ENCODE peak calls at places on chromosomes 3 and 15, in five cellular contexts. B is MM.1S, C is hepatocyte, S is HCT116, Y is GM23338. N is an unnamed sample.

GRCh38 chr3:162489853-162490252 is 993.2 kb downstream of the OTOL1 start:
- DNase-seq in C (no peak), B (no peak), S (peak), Y (peak), N (no peak)

GRCh38 chr3:63975705-63976104 is 47.6 kb downstream of the PSMD6 start:
- DNase-seq in Y (no peak), C (no peak), B (no peak), S (no peak), N (no peak)

GRCh38 chr3:170196833-170197232 is 15.3 kb upstream of the PHC3 start:
- DNase-seq in S (peak), C (no peak), Y (peak), B (no peak), N (no peak)

GRCh38 chr3:30626443-30627181 is 20.2 kb downstream of the TGFBR2 start:
- DNase-seq in C (no peak), B (no peak), Y (no peak), S (peak), N (no peak)

GRCh38 chr3:187648177-187648576 is 22.0 kb downstream of the SST start:
- DNase-seq in B (peak), S (no peak), C (no peak), Y (no peak), N (no peak)

GRCh38 chr3:188207941-188208750 is 54.2 kb downstream of the LPP start:
- DNase-seq in S (no peak), Y (peak), B (no peak), C (no peak), N (no peak)

GRCh38 chr15:73968461-73968860 is 23.6 kb downstream of the STOML1 start:
- DNase-seq in S (no peak), Y (no peak), C (no peak), B (no peak), N (no peak)

GRCh38 chr3:194985031-194985578 is 285.9 kb downstream of the XXYLT1 start:
- DNase-seq in S (peak), B (no peak), Y (peak), C (peak), N (no peak)

GRCh38 chr3:11156026-11156410 is 1.7 kb downstream of the HRH1 start:
- DNase-seq in C (no peak), B (no peak), S (no peak), Y (no peak), N (no peak)

GRCh38 chr3:43960448-43960840 is 269.7 kb downstream of the ABHD5 start:
- DNase-seq in B (peak), Y (no peak), S (no peak), C (peak), N (no peak)

GRCh38 chr3:163707659-163708058 is 1370.6 kb downstream of the SI start:
- DNase-seq in C (no peak), S (no peak), B (no peak), Y (no peak), N (no peak)

GRCh38 chr15:101064795-101065569 is 145.8 kb downstream of the LRRK1 start:
- DNase-seq in C (no peak), B (no peak), Y (no peak), S (no peak), N (no peak)

GRCh38 chr3:102089904-102090492 is 240.7 kb downstream of the NFKBIZ start:
- DNase-seq in B (no peak), C (peak), Y (no peak), S (no peak), N (no peak)

GRCh38 chr3:107430214-107431047 is 53.2 kb downstream of the CCDC54 start:
- DNase-seq in C (peak), S (no peak), Y (peak), B (peak), N (no peak)

GRCh38 chr15:74156678-74157411 is 16.7 kb upstream of the ISLR start:
- DNase-seq in B (no peak), Y (no peak), S (no peak), C (no peak), N (no peak)

GRCh38 chr3:40532252-40532651 is 7.5 kb downstream of the ZNF621 start:
- DNase-seq in B (no peak), Y (no peak), C (no peak), S (no peak), N (no peak)

GRCh38 chr15:71048913-71049675 is 66.2 kb upstream of the THSD4 start:
- DNase-seq in C (peak), S (no peak), B (no peak), Y (no peak), N (no peak)

GRCh38 chr3:27639271-27639670 is 82.9 kb downstream of the EOMES start:
- DNase-seq in Y (no peak), S (no peak), B (no peak), C (no peak), N (no peak)

GRCh38 chr3:67691207-67691606 is 36.8 kb upstream of the SUCLG2 start:
- DNase-seq in C (no peak), B (no peak), Y (no peak), S (no peak), N (no peak)

GRCh38 chr15:97026781-97027180 is 696.3 kb downstream of the NR2F2 start:
- DNase-seq in B (no peak), C (peak), Y (no peak), S (no peak), N (no peak)

GRCh38 chr3:51961607-51962569 is 5.4 kb downstream of the PCBP4 start:
- DNase-seq in Y (no peak), C (no peak), S (no peak), B (no peak), N (no peak)

GRCh38 chr3:192444096-192444790 is 283.1 kb downstream of the FGF12 start:
- DNase-seq in C (peak), S (peak), B (peak), Y (peak), N (peak)

GRCh38 chr15:70650567-70650966 is 112.8 kb downstream of the UACA start:
- DNase-seq in C (no peak), B (no peak), Y (no peak), S (no peak), N (no peak)

GRCh38 chr3:120147072-120147871 is 53.0 kb upstream of the GSK3B start:
- DNase-seq in B (peak), S (no peak), C (peak), Y (peak), N (peak)

GRCh38 chr3:65597225-65597951 is 441.3 kb downstream of the MAGI1 start:
- DNase-seq in C (peak), B (no peak), Y (peak), S (no peak), N (no peak)

GRCh38 chr15:84588053-84588874 is 12.5 kb upstream of the ZSCAN2 start:
- DNase-seq in B (peak), S (peak), Y (peak), C (peak), N (peak)

GRCh38 chr15:92076536-92076935 is 223.0 kb downstream of the SLCO3A1 start:
- DNase-seq in B (no peak), C (no peak), Y (no peak), S (no peak), N (no peak)

GRCh38 chr3:46097691-46098241 is 70.5 kb upstream of the XCR1 start:
- DNase-seq in B (no peak), C (no peak), S (no peak), Y (no peak), N (peak)

GRCh38 chr3:130850846-130851245 is 43.0 kb upstream of the ATP2C1 start:
- DNase-seq in S (no peak), Y (no peak), B (peak), C (no peak), N (no peak)

GRCh38 chr3:81728766-81729544 is 32.5 kb downstream of the GBE1 start:
- DNase-seq in C (no peak), S (no peak), Y (no peak), B (no peak), N (no peak)

GRCh38 chr3:157333551-157333991 is 103.1 kb upstream of the PTX3 start:
- DNase-seq in B (no peak), Y (no peak), C (no peak), S (no peak), N (no peak)

GRCh38 chr15:40906947-40907802 is 12.9 kb downstream of the VPS18 start:
- DNase-seq in C (peak), Y (no peak), B (no peak), S (no peak), N (peak)

GRCh38 chr3:154684021-154684420 is 254.0 kb upstream of the GPR149 start:
- DNase-seq in Y (peak), S (peak), B (peak), C (no peak), N (peak)

GRCh38 chr15:66692808-66693596 is 9.0 kb upstream of the SMAD6 start:
- DNase-seq in Y (no peak), C (no peak), S (no peak), B (no peak), N (peak)

GRCh38 chr3:106380232-106380631 is 511.4 kb upstream of the CBLB start:
- DNase-seq in B (no peak), C (no peak), Y (no peak), S (no peak), N (no peak)

GRCh38 chr3:178439504-178439903 is 96.7 kb upstream of the KCNMB2 start:
- DNase-seq in C (peak), Y (peak), S (no peak), B (no peak), N (no peak)

DNA sequence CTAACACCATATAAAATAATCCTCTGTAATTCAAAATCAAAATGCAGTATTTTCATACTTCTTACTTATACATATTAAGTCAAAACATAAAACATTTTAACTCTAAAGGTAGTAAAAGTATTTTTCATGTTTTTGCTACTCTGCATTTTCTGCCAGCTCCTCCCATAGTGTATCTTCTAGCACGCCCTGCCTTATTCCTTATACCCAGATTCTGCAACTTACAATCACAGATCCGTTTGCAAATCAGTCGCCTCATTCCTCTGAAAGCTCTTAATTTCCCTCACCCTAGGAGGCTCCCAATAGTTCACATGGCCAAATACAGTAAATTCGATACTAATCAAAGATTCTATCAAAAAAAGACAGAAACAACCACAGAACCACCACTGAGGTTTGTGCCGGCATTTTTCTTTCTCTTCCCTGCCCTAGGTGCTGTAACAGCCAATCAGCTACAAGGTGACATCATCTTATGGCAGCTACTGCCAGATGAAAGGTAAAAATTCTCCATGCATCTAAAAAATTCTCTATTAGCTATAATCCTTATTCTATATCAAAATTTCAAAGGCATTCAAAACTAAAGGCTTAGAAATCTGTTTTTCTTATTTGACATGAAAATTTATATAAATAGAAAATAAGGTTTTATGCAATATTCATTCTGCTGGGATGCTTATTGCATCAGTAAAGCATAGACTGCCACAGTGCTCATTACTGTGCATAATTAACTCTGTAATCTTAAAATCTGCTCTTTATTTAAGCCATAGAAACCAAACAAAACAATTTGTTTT is 72.8 kb downstream of the CLASP2 start:
- DNase-seq in B (no peak), Y (peak), C (peak), S (no peak), N (no peak)
- H2AFZ ChIP-seq in B (no peak), Y (no peak), C (no peak), S (no peak), N (no peak)

GRCh38 chr3:150349314-150350097 is 58.6 kb upstream of the TSC22D2 start:
- DNase-seq in B (no peak), Y (no peak), S (no peak), C (no peak), N (no peak)

GRCh38 chr3:150345021-150345538 is 63.0 kb upstream of the TSC22D2 start:
- DNase-seq in Y (peak), B (no peak), S (peak), C (peak), N (no peak)

GRCh38 chr3:150344079-150344478 is 64.0 kb upstream of the TSC22D2 start:
- DNase-seq in C (no peak), S (no peak), Y (no peak), B (no peak), N (no peak)

GRCh38 chr3:150348500-150348899 is 59.6 kb upstream of the TSC22D2 start:
- DNase-seq in S (peak), C (peak), B (no peak), Y (no peak), N (no peak)

DNA sequence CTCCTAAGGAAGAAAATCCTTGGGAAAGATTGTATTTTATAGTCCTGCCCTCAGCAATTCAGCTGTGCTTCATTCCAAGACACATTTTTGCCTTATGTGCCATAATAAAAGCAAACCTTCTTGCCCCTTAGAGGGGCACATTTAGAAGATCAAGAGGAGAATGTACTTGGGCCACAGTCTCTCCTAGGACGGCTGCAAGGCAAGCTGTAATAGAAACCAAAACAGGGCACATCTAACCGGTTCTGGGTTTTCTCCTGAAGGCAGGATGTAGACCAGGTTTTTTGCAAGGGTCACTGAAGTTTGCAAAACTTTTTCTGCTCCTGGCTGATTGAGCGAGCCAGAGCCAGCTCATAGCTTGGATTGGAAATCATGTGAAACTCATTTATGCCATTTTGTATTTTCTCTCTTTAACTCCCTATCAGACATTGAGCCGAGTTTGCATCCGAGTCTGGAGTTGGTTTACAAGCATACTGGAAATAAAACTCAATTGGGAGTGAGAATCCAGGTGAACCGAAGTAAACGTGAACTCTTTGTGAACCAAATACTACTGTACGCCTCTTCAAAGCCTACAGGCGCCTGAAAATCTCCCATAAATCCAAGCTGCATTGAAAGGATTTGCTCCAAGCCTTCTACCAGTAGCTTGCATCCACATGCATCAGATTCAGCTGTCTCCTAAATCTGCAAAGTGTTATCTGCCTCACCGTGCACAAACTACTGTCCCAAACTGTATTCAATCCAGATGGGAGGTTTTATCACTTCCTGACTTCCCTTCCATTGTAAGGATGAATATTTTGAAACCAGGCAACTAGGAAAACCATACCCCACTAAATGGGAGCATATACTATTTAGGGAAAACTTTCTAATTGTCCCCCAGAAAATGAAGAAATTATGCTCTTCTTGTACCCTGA is 60.9 kb upstream of the TSC22D2 start:
- DNase-seq in C (no peak), Y (no peak), B (no peak), S (no peak), N (no peak)
- TF ChIP-seq EZH2phosphoT487 in C (no peak), Y (no peak), B (no peak), S (no peak), N (no peak)

DNA sequence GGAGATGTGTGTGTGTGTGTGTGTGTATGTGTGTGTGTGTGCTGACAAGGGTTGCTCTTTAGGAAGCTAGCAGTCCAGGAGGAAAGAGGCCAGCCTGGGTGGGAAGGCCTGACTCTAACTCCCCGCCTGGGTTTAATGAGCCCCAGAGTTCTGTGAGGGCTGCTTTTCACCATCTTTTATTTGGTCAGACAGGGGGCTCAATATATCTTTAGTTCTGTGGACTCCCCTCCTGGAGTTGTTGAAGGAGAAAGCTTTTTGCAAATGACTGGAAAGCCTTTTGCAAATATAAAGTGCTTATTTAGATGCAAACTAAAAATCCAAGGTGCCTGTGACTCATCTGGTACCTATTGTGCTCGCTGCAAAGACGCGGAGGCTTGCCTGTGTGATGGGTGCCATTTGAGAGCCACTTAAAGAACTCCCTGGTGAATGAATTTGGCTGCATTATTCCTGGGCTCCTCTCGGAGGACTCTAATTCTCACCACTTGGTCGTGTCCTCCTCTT is 24.5 kb downstream of the DRD3 start:
- DNase-seq in B (no peak), C (no peak), Y (peak), S (no peak), N (no peak)
- H2AFZ ChIP-seq in B (no peak), C (no peak), Y (no peak), S (peak), N (no peak)

DNA sequence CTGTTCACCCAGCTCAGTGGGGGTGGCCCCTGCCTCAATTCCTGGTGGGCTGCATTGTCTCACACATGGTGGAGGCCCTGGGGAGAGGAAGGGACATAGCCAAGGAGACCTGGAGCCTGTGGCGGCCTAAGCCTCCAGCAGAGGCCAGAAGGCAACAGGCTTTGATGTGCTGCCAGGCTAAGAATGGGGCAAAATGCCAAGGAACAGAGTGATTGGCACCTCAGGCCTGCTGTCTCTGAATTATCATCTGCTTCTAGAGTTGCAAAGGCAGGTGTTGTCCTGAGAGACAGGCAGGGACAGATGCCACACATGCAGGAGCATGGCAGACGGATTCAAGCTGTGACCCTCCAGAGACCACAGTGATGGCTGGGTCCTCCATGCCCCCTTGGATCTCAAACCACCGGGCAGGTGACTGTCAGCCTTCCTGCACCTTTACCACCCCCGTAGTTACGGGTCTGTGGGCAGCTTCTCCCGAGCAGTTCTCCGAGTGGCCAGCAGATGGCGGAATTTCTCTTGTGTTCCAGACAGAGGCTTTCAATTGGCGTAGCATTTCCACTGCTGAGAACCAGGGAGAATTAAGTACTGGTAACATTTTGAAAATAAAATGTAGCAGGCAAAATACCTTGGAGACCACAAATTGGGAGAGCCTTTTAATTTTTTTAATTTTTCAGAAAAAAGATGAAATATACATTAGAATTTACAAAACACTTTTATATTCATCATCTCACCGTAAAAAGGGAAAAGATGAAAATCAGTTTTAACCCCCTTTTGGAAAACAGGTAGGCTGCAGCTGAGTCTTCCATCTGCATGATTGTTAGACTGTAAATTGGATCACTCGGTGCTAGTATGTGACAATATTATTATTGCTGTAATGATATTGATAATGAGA is 525.5 kb upstream of the CFAP20DC start:
- DNase-seq in S (peak), Y (peak), C (peak), B (peak), N (peak)
- TF ChIP-seq EZH2phosphoT487 in S (no peak), Y (no peak), C (no peak), B (no peak), N (no peak)

N was measured in OCI-LY7.